ENCODE peak calls at places on chromosomes 13 and 19, in ten cellular contexts. One of them, this sample, is unnamed.

GRCh38 chr19:11390933-11391680 is 7.0 kb upstream of the EPOR start:
- DNase-seq in aorta: no peak
- DNase-seq in stimulated activated CD8-positive, alpha-beta memory T cell treated with anti-CD3 and anti-CD28 coated beads, Interleukin-7, amount 100 ng/mL, for 1 hour: no peak
- DNase-seq in naive B cell: no peak
- DNase-seq in skeletal muscle cell: no peak
- DNase-seq in iris pigment epithelial cell: no peak
- DNase-seq in fibroblast of the conjunctiva: no peak
- DNase-seq in H4: no peak
- DNase-seq in T follicular helper cell: no peak
- DNase-seq in CD8-positive, alpha-beta memory T cell: no peak
- DNase-seq in this sample: no peak

GRCh38 chr19:19662866-19663291 is 597 bp downstream of the ATP13A1 start:
- DNase-seq in T follicular helper cell: no peak
- DNase-seq in aorta: no peak
- DNase-seq in skeletal muscle cell: no peak
- DNase-seq in naive B cell: no peak
- DNase-seq in iris pigment epithelial cell: peak; percentile 40
- DNase-seq in stimulated activated CD8-positive, alpha-beta memory T cell treated with anti-CD3 and anti-CD28 coated beads, Interleukin-7, amount 100 ng/mL, for 1 hour: no peak
- DNase-seq in CD8-positive, alpha-beta memory T cell: no peak
- DNase-seq in fibroblast of the conjunctiva: no peak
- DNase-seq in H4: no peak
- DNase-seq in this sample: no peak

GRCh38 chr13:110404321-110404720 is 97.2 kb downstream of the COL4A2 start:
- DNase-seq in T follicular helper cell: no peak
- DNase-seq in fibroblast of the conjunctiva: no peak
- DNase-seq in iris pigment epithelial cell: no peak
- DNase-seq in skeletal muscle cell: no peak
- DNase-seq in stimulated activated CD8-positive, alpha-beta memory T cell treated with anti-CD3 and anti-CD28 coated beads, Interleukin-7, amount 100 ng/mL, for 1 hour: no peak
- DNase-seq in H4: no peak
- DNase-seq in CD8-positive, alpha-beta memory T cell: no peak
- DNase-seq in aorta: no peak
- DNase-seq in naive B cell: no peak
- DNase-seq in this sample: no peak

GRCh38 chr19:36573948-36574726 is 1.0 kb upstream of the ZNF529 start:
- DNase-seq in T follicular helper cell: no peak
- DNase-seq in skeletal muscle cell: no peak
- DNase-seq in fibroblast of the conjunctiva: no peak
- DNase-seq in H4: no peak
- DNase-seq in naive B cell: no peak
- DNase-seq in stimulated activated CD8-positive, alpha-beta memory T cell treated with anti-CD3 and anti-CD28 coated beads, Interleukin-7, amount 100 ng/mL, for 1 hour: no peak
- DNase-seq in iris pigment epithelial cell: peak; percentile 70
- DNase-seq in aorta: no peak
- DNase-seq in CD8-positive, alpha-beta memory T cell: no peak
- DNase-seq in this sample: peak; percentile 38

GRCh38 chr19:28999733-29000433 is 213.1 kb downstream of the UQCRFS1 start:
- DNase-seq in H4: no peak
- DNase-seq in T follicular helper cell: no peak
- DNase-seq in CD8-positive, alpha-beta memory T cell: no peak
- DNase-seq in iris pigment epithelial cell: no peak
- DNase-seq in naive B cell: no peak
- DNase-seq in fibroblast of the conjunctiva: no peak
- DNase-seq in aorta: peak; percentile 9
- DNase-seq in stimulated activated CD8-positive, alpha-beta memory T cell treated with anti-CD3 and anti-CD28 coated beads, Interleukin-7, amount 100 ng/mL, for 1 hour: no peak
- DNase-seq in skeletal muscle cell: no peak
- DNase-seq in this sample: no peak

GRCh38 chr19:18558202-18558555 is 509 bp downstream of the KXD1 start:
- DNase-seq in skeletal muscle cell: no peak
- DNase-seq in fibroblast of the conjunctiva: no peak
- DNase-seq in naive B cell: no peak
- DNase-seq in aorta: no peak
- DNase-seq in stimulated activated CD8-positive, alpha-beta memory T cell treated with anti-CD3 and anti-CD28 coated beads, Interleukin-7, amount 100 ng/mL, for 1 hour: no peak
- DNase-seq in CD8-positive, alpha-beta memory T cell: no peak
- DNase-seq in H4: no peak
- DNase-seq in iris pigment epithelial cell: no peak
- DNase-seq in T follicular helper cell: no peak
- DNase-seq in this sample: no peak

GRCh38 chr13:32791545-32792172 is 205.4 kb downstream of the PDS5B start:
- DNase-seq in H4: no peak
- DNase-seq in fibroblast of the conjunctiva: no peak
- DNase-seq in naive B cell: no peak
- DNase-seq in T follicular helper cell: no peak
- DNase-seq in iris pigment epithelial cell: peak; percentile 33
- DNase-seq in aorta: no peak
- DNase-seq in stimulated activated CD8-positive, alpha-beta memory T cell treated with anti-CD3 and anti-CD28 coated beads, Interleukin-7, amount 100 ng/mL, for 1 hour: no peak
- DNase-seq in CD8-positive, alpha-beta memory T cell: peak; percentile 30
- DNase-seq in skeletal muscle cell: no peak
- DNase-seq in this sample: no peak

GRCh38 chr13:113630804-113631203 is 27.2 kb downstream of the ATP4B start:
- DNase-seq in naive B cell: no peak
- DNase-seq in H4: no peak
- DNase-seq in T follicular helper cell: no peak
- DNase-seq in iris pigment epithelial cell: no peak
- DNase-seq in stimulated activated CD8-positive, alpha-beta memory T cell treated with anti-CD3 and anti-CD28 coated beads, Interleukin-7, amount 100 ng/mL, for 1 hour: no peak
- DNase-seq in aorta: peak; percentile 61
- DNase-seq in skeletal muscle cell: no peak
- DNase-seq in CD8-positive, alpha-beta memory T cell: no peak
- DNase-seq in fibroblast of the conjunctiva: no peak
- DNase-seq in this sample: no peak

GRCh38 chr13:88544836-88545235 is 873.7 kb downstream of the SLITRK5 start:
- DNase-seq in T follicular helper cell: no peak
- DNase-seq in iris pigment epithelial cell: no peak
- DNase-seq in aorta: no peak
- DNase-seq in CD8-positive, alpha-beta memory T cell: no peak
- DNase-seq in skeletal muscle cell: no peak
- DNase-seq in H4: no peak
- DNase-seq in fibroblast of the conjunctiva: no peak
- DNase-seq in naive B cell: no peak
- DNase-seq in stimulated activated CD8-positive, alpha-beta memory T cell treated with anti-CD3 and anti-CD28 coated beads, Interleukin-7, amount 100 ng/mL, for 1 hour: no peak
- DNase-seq in this sample: peak; percentile 4

GRCh38 chr19:22945560-22945959 is 57.4 kb downstream of the ZNF728 start:
- DNase-seq in iris pigment epithelial cell: peak; percentile 32
- DNase-seq in H4: no peak
- DNase-seq in stimulated activated CD8-positive, alpha-beta memory T cell treated with anti-CD3 and anti-CD28 coated beads, Interleukin-7, amount 100 ng/mL, for 1 hour: no peak
- DNase-seq in T follicular helper cell: no peak
- DNase-seq in naive B cell: no peak
- DNase-seq in fibroblast of the conjunctiva: no peak
- DNase-seq in CD8-positive, alpha-beta memory T cell: no peak
- DNase-seq in aorta: no peak
- DNase-seq in skeletal muscle cell: peak; percentile 3
- DNase-seq in this sample: peak; percentile 53

GRCh38 chr13:110486061-110486780 is 75.3 kb downstream of the RAB20 start:
- DNase-seq in CD8-positive, alpha-beta memory T cell: no peak
- DNase-seq in H4: no peak
- DNase-seq in skeletal muscle cell: no peak
- DNase-seq in naive B cell: no peak
- DNase-seq in iris pigment epithelial cell: no peak
- DNase-seq in T follicular helper cell: no peak
- DNase-seq in fibroblast of the conjunctiva: no peak
- DNase-seq in aorta: no peak
- DNase-seq in stimulated activated CD8-positive, alpha-beta memory T cell treated with anti-CD3 and anti-CD28 coated beads, Interleukin-7, amount 100 ng/mL, for 1 hour: no peak
- DNase-seq in this sample: no peak

GRCh38 chr13:44703371-44703770 is 127.2 kb upstream of the TSC22D1 start:
- DNase-seq in stimulated activated CD8-positive, alpha-beta memory T cell treated with anti-CD3 and anti-CD28 coated beads, Interleukin-7, amount 100 ng/mL, for 1 hour: no peak
- DNase-seq in aorta: no peak
- DNase-seq in skeletal muscle cell: peak; percentile 49
- DNase-seq in fibroblast of the conjunctiva: no peak
- DNase-seq in iris pigment epithelial cell: peak; percentile 85
- DNase-seq in CD8-positive, alpha-beta memory T cell: no peak
- DNase-seq in naive B cell: no peak
- DNase-seq in T follicular helper cell: no peak
- DNase-seq in H4: no peak
- DNase-seq in this sample: peak; percentile 88

This sample was measured in amniotic epithelial cell.